ENCODE peak calls at places on chromosomes 3 and 15, in six cellular contexts. Z is spleen, V is heart left ventricle, G is uterus, B is ovary, F is K562. I is an unnamed sample.

GRCh38 chr3:4994823-4995499 is 15.7 kb downstream of the BHLHE40 start:
- DNase-seq in Z (no peak), G (peak; percentile 66), B (no peak), V (peak; percentile 86), F (peak; percentile 76), I (peak; percentile 59)

GRCh38 chr3:30964612-30965011 is 70.2 kb upstream of the GADL1 start:
- DNase-seq in G (no peak), Z (no peak), B (no peak), V (no peak), F (no peak), I (no peak)

GRCh38 chr3:13494463-13495350 is 14.6 kb downstream of the HDAC11 start:
- DNase-seq in Z (peak; percentile 72), G (no peak), F (peak; percentile 64), B (no peak), V (peak; percentile 56), I (no peak)

GRCh38 chr3:136283627-136284026 is 33.5 kb downstream of the PCCB start:
- DNase-seq in G (no peak), V (no peak), F (no peak), Z (no peak), B (no peak), I (no peak)

GRCh38 chr3:24900202-24900601 is 405.6 kb upstream of the THRB start:
- DNase-seq in B (no peak), Z (no peak), G (no peak), F (no peak), V (no peak), I (no peak)

GRCh38 chr3:28348637-28349396 is at the start of the genes AZI2 and ZCWPW2:
- DNase-seq in F (peak; percentile 88), G (peak; percentile 97), Z (peak; percentile 98), V (peak; percentile 97), B (peak; percentile 98), I (peak; percentile 96)

GRCh38 chr15:31439328-31439727 is 112.7 kb downstream of the KLF13 start:
- DNase-seq in F (peak; percentile 44), V (no peak), G (no peak), Z (no peak), B (no peak), I (no peak)

GRCh38 chr3:54755746-54756145 is 172.1 kb downstream of the LRTM1 start:
- DNase-seq in G (no peak), F (no peak), Z (no peak), B (no peak), V (no peak), I (no peak)

GRCh38 chr3:151940481-151940880 is 67.0 kb downstream of the SUCNR1 start:
- DNase-seq in Z (no peak), G (no peak), V (no peak), F (no peak), B (no peak), I (no peak)

GRCh38 chr3:155496206-155496605 is 202.7 kb upstream of the STRIT1 start:
- DNase-seq in V (no peak), Z (no peak), F (no peak), G (no peak), B (no peak), I (no peak)

GRCh38 chr15:73632670-73633058 is 525 bp downstream of the NPTN start:
- DNase-seq in V (no peak), F (no peak), B (no peak), Z (peak; percentile 92), G (no peak), I (peak; percentile 26)

GRCh38 chr15:74375303-74375693 is 7.9 kb upstream of the CYP11A1 start:
- DNase-seq in F (peak; percentile 71), Z (peak; percentile 92), G (peak; percentile 76), B (peak; percentile 81), V (peak; percentile 83), I (peak; percentile 89)

GRCh38 chr3:81242871-81243270 is 518.6 kb downstream of the GBE1 start:
- DNase-seq in Z (no peak), V (no peak), F (no peak), G (no peak), B (no peak), I (no peak)

GRCh38 chr15:58392611-58393161 is 39.1 kb upstream of the LIPC start:
- DNase-seq in Z (no peak), G (no peak), B (no peak), V (no peak), F (no peak), I (peak; percentile 47)
- H3K4me3 ChIP-seq in Z (no peak overlapping the region), G (no peak overlapping the region), B (no peak overlapping the region), V (no peak overlapping the region), F (no peak overlapping the region), I (no peak overlapping the region)

GRCh38 chr15:25241241-25241801 is 197.5 kb downstream of the UBE3A start:
- DNase-seq in V (peak; percentile 45), G (no peak), B (no peak), F (no peak), Z (peak; percentile 68), I (no peak)
- H3K9me3 ChIP-seq in V (peaks cover 42% of the 10 kb centered on the region), G (no peaks in the 10 kb centered on the region), B (peaks cover 4% of the 10 kb centered on the region), F (no peaks in the 10 kb centered on the region), Z (peaks cover 10% of the 10 kb centered on the region), I (peaks cover 50% of the 10 kb centered on the region)

GRCh38 chr15:64702816-64703631 is 72.4 kb downstream of the RBPMS2 start:
- DNase-seq in Z (peak; percentile 99), F (peak; percentile 99), B (peak; percentile 97), G (peak; percentile 96), V (peak; percentile 100), I (peak; percentile 98)
- TF ChIP-seq POLR2A in Z (peak; percentile 75), F (peak; percentile 79), B (peak; percentile 32), G (peak; percentile 70), V (peak; percentile 66), I (peak; percentile 51)

DNA sequence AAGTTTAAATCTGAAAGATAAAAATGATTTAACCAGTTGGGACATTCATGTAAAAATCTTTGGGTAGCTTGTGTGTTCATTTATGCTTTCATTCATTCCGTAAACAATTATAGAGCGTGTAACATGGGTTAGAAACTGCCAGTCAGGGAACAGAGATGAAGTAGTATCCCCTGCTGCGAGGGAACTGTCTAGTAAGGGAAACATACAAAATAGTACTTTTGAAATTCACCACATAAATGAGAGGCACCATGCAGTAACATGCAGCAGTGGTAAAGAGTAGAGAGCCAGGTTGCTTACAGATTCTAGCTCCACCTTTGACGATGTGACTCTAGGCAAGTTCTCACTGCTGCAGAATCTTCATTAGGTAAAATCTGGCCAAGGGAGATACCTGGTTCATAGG is 921 bp downstream of the DZIP3 start:
- DNase-seq in Z (no peak), F (no peak), G (no peak), B (no peak), V (no peak), I (no peak)
- H3K4me3 ChIP-seq in Z (peak overlapping the region; percentile 62), F (peak overlapping the region; percentile 76), G (peak overlapping the region; percentile 81), B (peak overlapping the region; percentile 83), V (peak overlapping the region; percentile 72), I (peak overlapping the region; percentile 81)

DNA sequence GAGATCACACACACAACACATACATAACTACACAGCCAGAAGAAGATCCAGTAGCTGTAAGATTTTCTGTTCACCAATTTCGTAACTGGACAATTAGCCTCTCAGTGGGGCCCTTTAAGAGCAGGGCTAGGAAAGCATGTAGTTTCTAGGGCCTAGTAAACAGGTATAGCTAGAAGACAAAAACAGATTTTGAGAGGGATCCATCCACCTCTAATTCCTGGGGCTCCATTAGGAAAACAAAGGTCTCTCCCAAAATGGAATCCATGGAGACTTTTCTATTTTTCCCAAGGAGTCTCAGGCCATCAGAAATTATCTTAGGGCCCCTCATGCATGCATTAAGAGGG is 10.5 kb downstream of the KIF15 start:
- DNase-seq in B (no peak), V (no peak), G (no peak), Z (no peak), F (no peak), I (no peak)
- H3K9me3 ChIP-seq in B (peaks cover 4% of the 10 kb centered on the region), V (peaks cover 31% of the 10 kb centered on the region), G (no peaks in the 10 kb centered on the region), Z (peaks cover 28% of the 10 kb centered on the region), F (peaks cover 22% of the 10 kb centered on the region), I (peaks cover 38% of the 10 kb centered on the region)

GRCh38 chr3:49536875-49537533 is 17.3 kb upstream of the BSN start:
- DNase-seq in V (no peak), Z (no peak), G (no peak), F (no peak), B (no peak), I (no peak)

GRCh38 chr3:49533786-49534519 is 20.3 kb upstream of the BSN start:
- DNase-seq in B (peak; percentile 70), F (no peak), G (peak; percentile 55), V (no peak), Z (no peak), I (no peak)

GRCh38 chr3:49535971-49536874 is 18.1 kb upstream of the BSN start:
- DNase-seq in F (no peak), G (no peak), V (no peak), Z (no peak), B (no peak), I (no peak)

GRCh38 chr3:49534581-49535495 is 19.4 kb upstream of the BSN start:
- DNase-seq in F (no peak), Z (no peak), G (no peak), V (no peak), B (peak; percentile 37), I (peak; percentile 43)

DNA sequence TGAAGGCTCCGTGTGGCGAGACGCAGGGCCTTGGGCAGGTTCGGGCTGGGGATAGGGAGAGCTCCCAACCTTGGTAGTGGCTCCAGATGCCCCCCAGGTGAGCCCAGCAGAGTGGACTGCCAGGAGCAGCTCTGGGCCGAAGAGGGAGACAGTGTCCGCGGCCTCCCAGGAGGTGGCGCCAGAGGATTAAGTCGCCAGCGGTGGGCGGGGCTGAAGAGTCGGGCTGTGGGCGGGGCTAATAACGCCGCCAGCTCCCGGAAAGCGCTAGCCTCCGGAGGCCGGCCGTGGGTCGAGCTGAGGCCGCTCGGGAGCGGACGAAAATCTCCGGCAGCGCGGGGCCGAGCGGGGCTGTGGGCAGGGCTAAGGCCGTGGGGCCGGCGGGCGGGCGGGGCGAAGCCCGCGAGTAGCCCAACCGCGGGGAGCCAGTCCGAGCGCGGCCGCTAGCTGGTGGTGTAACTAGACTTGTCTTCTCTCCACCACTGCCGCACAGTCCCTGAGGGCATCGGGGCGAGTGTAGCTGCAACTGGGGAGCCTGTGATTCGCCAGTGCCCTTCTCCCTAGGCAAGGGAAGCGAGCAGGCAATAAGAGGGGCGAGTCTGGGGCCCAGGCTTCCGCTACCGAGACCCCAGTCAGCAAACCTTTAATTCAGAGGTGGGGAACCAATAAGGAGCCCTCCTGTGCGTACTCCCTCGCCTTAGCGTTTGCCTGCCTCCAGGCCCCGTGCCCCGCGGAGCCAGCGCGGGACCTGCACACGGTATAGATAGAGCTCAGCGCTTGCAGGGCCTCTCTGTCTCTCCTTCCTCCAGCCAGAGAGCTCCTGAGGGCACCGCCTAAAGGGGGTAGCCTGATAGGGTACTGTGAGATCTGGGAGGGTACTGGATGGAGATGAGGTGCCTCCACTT is 14.4 kb upstream of the BSN start:
- DNase-seq in V (peak; percentile 98), B (peak; percentile 97), Z (peak; percentile 98), G (peak; percentile 95), F (peak; percentile 91), I (peak; percentile 97)
- TF ChIP-seq POLR2A in V (peak; percentile 65), B (peak; percentile 44), Z (peak; percentile 13), G (no peak), F (peak; percentile 35), I (no peak)

GRCh38 chr3:129975332-129976090 is 991 bp downstream of the TRH start:
- DNase-seq in Z (peak; percentile 82), B (peak; percentile 21), G (no peak), F (no peak), V (peak; percentile 65), I (no peak)
- H3K4me3 ChIP-seq in Z (no peak overlapping the region), B (no peak overlapping the region), G (no peak overlapping the region), F (no peak overlapping the region), V (peak overlapping the region; percentile 40), I (peak overlapping the region; percentile 13)

GRCh38 chr15:56225520-56225919 is 18.2 kb downstream of the RFX7 start:
- DNase-seq in V (no peak), B (no peak), F (no peak), Z (no peak), G (no peak), I (no peak)
- H3K9me3 ChIP-seq in V (peaks cover 50% of the 10 kb centered on the region), B (no peaks in the 10 kb centered on the region), F (peaks cover 5% of the 10 kb centered on the region), Z (peaks cover 54% of the 10 kb centered on the region), G (peaks cover 24% of the 10 kb centered on the region), I (peaks cover 22% of the 10 kb centered on the region)